ENCODE peak calls at places on chromosomes 2 and 18, in five cellular contexts. One of them, this sample, is unnamed.

GRCh38 chr18:7325126-7325430 is 94.2 kb downstream of the LRRC30 start:
- DNase-seq in T follicular helper cell: no peak
- DNase-seq in stimulated activated CD4-positive, alpha-beta T cell treated with anti-CD3 and anti-CD28 coated beads, TNF-alpha, amount 100 ng/mL, for 1 hour: no peak
- DNase-seq in Calu3: no peak
- DNase-seq in progenitor cell of endocrine pancreas: no peak
- DNase-seq in this sample: peak; percentile 28

GRCh38 chr18:59395226-59396175 is 36.4 kb upstream of the LMAN1 start:
- DNase-seq in T follicular helper cell: no peak
- DNase-seq in stimulated activated CD4-positive, alpha-beta T cell treated with anti-CD3 and anti-CD28 coated beads, TNF-alpha, amount 100 ng/mL, for 1 hour: no peak
- DNase-seq in Calu3: no peak
- DNase-seq in progenitor cell of endocrine pancreas: no peak
- DNase-seq in this sample: no peak

GRCh38 chr2:129006135-129006885 is 687.6 kb upstream of the HS6ST1 start:
- DNase-seq in T follicular helper cell: no peak
- DNase-seq in stimulated activated CD4-positive, alpha-beta T cell treated with anti-CD3 and anti-CD28 coated beads, TNF-alpha, amount 100 ng/mL, for 1 hour: no peak
- DNase-seq in Calu3: no peak
- DNase-seq in progenitor cell of endocrine pancreas: no peak
- DNase-seq in this sample: no peak

GRCh38 chr2:96081042-96081441 is 35.3 kb downstream of the ADRA2B start:
- DNase-seq in T follicular helper cell: no peak
- DNase-seq in stimulated activated CD4-positive, alpha-beta T cell treated with anti-CD3 and anti-CD28 coated beads, TNF-alpha, amount 100 ng/mL, for 1 hour: no peak
- DNase-seq in Calu3: no peak
- DNase-seq in progenitor cell of endocrine pancreas: no peak
- DNase-seq in this sample: no peak

GRCh38 chr2:174344716-174345472 is 10.1 kb downstream of the SP9 start:
- DNase-seq in T follicular helper cell: no peak
- DNase-seq in stimulated activated CD4-positive, alpha-beta T cell treated with anti-CD3 and anti-CD28 coated beads, TNF-alpha, amount 100 ng/mL, for 1 hour: no peak
- DNase-seq in Calu3: no peak
- DNase-seq in progenitor cell of endocrine pancreas: no peak
- DNase-seq in this sample: peak; percentile 53

GRCh38 chr18:37276111-37276510 is 289.5 kb downstream of the CELF4 start:
- DNase-seq in T follicular helper cell: no peak
- DNase-seq in stimulated activated CD4-positive, alpha-beta T cell treated with anti-CD3 and anti-CD28 coated beads, TNF-alpha, amount 100 ng/mL, for 1 hour: no peak
- DNase-seq in Calu3: no peak
- DNase-seq in progenitor cell of endocrine pancreas: no peak
- DNase-seq in this sample: no peak

GRCh38 chr2:108026095-108026794 is 39.9 kb downstream of the SLC5A7 start:
- DNase-seq in T follicular helper cell: no peak
- DNase-seq in stimulated activated CD4-positive, alpha-beta T cell treated with anti-CD3 and anti-CD28 coated beads, TNF-alpha, amount 100 ng/mL, for 1 hour: no peak
- DNase-seq in Calu3: no peak
- DNase-seq in progenitor cell of endocrine pancreas: no peak
- DNase-seq in this sample: no peak

GRCh38 chr2:133504566-133505505 is 63.4 kb downstream of the NCKAP5 start:
- DNase-seq in T follicular helper cell: no peak
- DNase-seq in stimulated activated CD4-positive, alpha-beta T cell treated with anti-CD3 and anti-CD28 coated beads, TNF-alpha, amount 100 ng/mL, for 1 hour: no peak
- DNase-seq in Calu3: peak; percentile 72
- DNase-seq in progenitor cell of endocrine pancreas: no peak
- DNase-seq in this sample: peak; percentile 67

GRCh38 chr18:54739476-54739875 is 88.8 kb upstream of the RAB27B start:
- DNase-seq in T follicular helper cell: no peak
- DNase-seq in stimulated activated CD4-positive, alpha-beta T cell treated with anti-CD3 and anti-CD28 coated beads, TNF-alpha, amount 100 ng/mL, for 1 hour: no peak
- DNase-seq in Calu3: no peak
- DNase-seq in progenitor cell of endocrine pancreas: no peak
- DNase-seq in this sample: no peak

GRCh38 chr2:43105586-43106562 is 120.5 kb downstream of the ZFP36L2 start:
- DNase-seq in T follicular helper cell: no peak
- DNase-seq in stimulated activated CD4-positive, alpha-beta T cell treated with anti-CD3 and anti-CD28 coated beads, TNF-alpha, amount 100 ng/mL, for 1 hour: no peak
- DNase-seq in Calu3: peak; percentile 33
- DNase-seq in progenitor cell of endocrine pancreas: no peak
- DNase-seq in this sample: peak; percentile 53

GRCh38 chr2:29146197-29146596 is 31.0 kb downstream of the CLIP4 start:
- DNase-seq in T follicular helper cell: no peak
- DNase-seq in stimulated activated CD4-positive, alpha-beta T cell treated with anti-CD3 and anti-CD28 coated beads, TNF-alpha, amount 100 ng/mL, for 1 hour: no peak
- DNase-seq in Calu3: no peak
- DNase-seq in progenitor cell of endocrine pancreas: no peak
- DNase-seq in this sample: no peak

GRCh38 chr2:230863442-230864121 is 1.2 kb upstream of the ITM2C start:
- DNase-seq in T follicular helper cell: no peak
- DNase-seq in stimulated activated CD4-positive, alpha-beta T cell treated with anti-CD3 and anti-CD28 coated beads, TNF-alpha, amount 100 ng/mL, for 1 hour: no peak
- DNase-seq in Calu3: no peak
- DNase-seq in progenitor cell of endocrine pancreas: no peak
- DNase-seq in this sample: no peak

GRCh38 chr2:161351678-161352077 is 43.5 kb downstream of the PSMD14 start:
- DNase-seq in T follicular helper cell: no peak
- DNase-seq in stimulated activated CD4-positive, alpha-beta T cell treated with anti-CD3 and anti-CD28 coated beads, TNF-alpha, amount 100 ng/mL, for 1 hour: no peak
- DNase-seq in Calu3: no peak
- DNase-seq in progenitor cell of endocrine pancreas: no peak
- DNase-seq in this sample: no peak

GRCh38 chr2:236634203-236634602 is 64.6 kb downstream of the ACKR3 start:
- DNase-seq in T follicular helper cell: no peak
- DNase-seq in stimulated activated CD4-positive, alpha-beta T cell treated with anti-CD3 and anti-CD28 coated beads, TNF-alpha, amount 100 ng/mL, for 1 hour: no peak
- DNase-seq in Calu3: no peak
- DNase-seq in progenitor cell of endocrine pancreas: no peak
- DNase-seq in this sample: no peak

GRCh38 chr2:7621018-7621814 is 704.0 kb downstream of the RNF144A start:
- DNase-seq in T follicular helper cell: no peak
- DNase-seq in stimulated activated CD4-positive, alpha-beta T cell treated with anti-CD3 and anti-CD28 coated beads, TNF-alpha, amount 100 ng/mL, for 1 hour: no peak
- DNase-seq in Calu3: no peak
- DNase-seq in progenitor cell of endocrine pancreas: no peak
- DNase-seq in this sample: no peak

GRCh38 chr2:240875228-240876034 is 6.8 kb downstream of the AGXT start:
- DNase-seq in T follicular helper cell: no peak
- DNase-seq in stimulated activated CD4-positive, alpha-beta T cell treated with anti-CD3 and anti-CD28 coated beads, TNF-alpha, amount 100 ng/mL, for 1 hour: no peak
- DNase-seq in Calu3: no peak
- DNase-seq in progenitor cell of endocrine pancreas: no peak
- DNase-seq in this sample: no peak

GRCh38 chr18:26133652-26134051 is at the start of gene PSMA8:
- DNase-seq in T follicular helper cell: peak; percentile 26
- DNase-seq in stimulated activated CD4-positive, alpha-beta T cell treated with anti-CD3 and anti-CD28 coated beads, TNF-alpha, amount 100 ng/mL, for 1 hour: peak; percentile 22
- DNase-seq in Calu3: no peak
- DNase-seq in progenitor cell of endocrine pancreas: no peak
- DNase-seq in this sample: no peak

GRCh38 chr2:42086500-42086953 is 38.7 kb downstream of the PKDCC start:
- DNase-seq in T follicular helper cell: no peak
- DNase-seq in stimulated activated CD4-positive, alpha-beta T cell treated with anti-CD3 and anti-CD28 coated beads, TNF-alpha, amount 100 ng/mL, for 1 hour: no peak
- DNase-seq in Calu3: peak; percentile 60
- DNase-seq in progenitor cell of endocrine pancreas: peak; percentile 33
- DNase-seq in this sample: peak; percentile 68

This sample was measured in EL.